ENCODE peak calls at places on chromosome 4, in nine cellular contexts. One of them, this sample, is unnamed.

GRCh38 chr4:87838207-87838606 is 5.4 kb downstream of the MEPE start:
- DNase-seq in lower lobe of right lung: no peak
- DNase-seq in K562: peak; percentile 12
- DNase-seq in fibroblast of mammary gland: peak; percentile 33
- DNase-seq in brain microvascular endothelial cell: peak; percentile 31
- DNase-seq in esophagus muscularis mucosa: no peak
- DNase-seq in fibroblast of lung: no peak
- DNase-seq in mammary epithelial cell: no peak
- DNase-seq in kidney epithelial cell: no peak
- DNase-seq in this sample: no peak

GRCh38 chr4:123505457-123506310 is 109.1 kb downstream of the SPRY1 start:
- DNase-seq in lower lobe of right lung: peak; percentile 77
- DNase-seq in K562: peak; percentile 17
- DNase-seq in fibroblast of mammary gland: peak; percentile 60
- DNase-seq in brain microvascular endothelial cell: peak; percentile 48
- DNase-seq in esophagus muscularis mucosa: no peak
- DNase-seq in fibroblast of lung: peak; percentile 79
- DNase-seq in mammary epithelial cell: no peak
- DNase-seq in kidney epithelial cell: peak; percentile 55
- DNase-seq in this sample: peak; percentile 59

GRCh38 chr4:143084566-143084965 is 100.2 kb upstream of the USP38 start:
- DNase-seq in lower lobe of right lung: no peak
- DNase-seq in K562: no peak
- DNase-seq in fibroblast of mammary gland: no peak
- DNase-seq in brain microvascular endothelial cell: no peak
- DNase-seq in esophagus muscularis mucosa: no peak
- DNase-seq in fibroblast of lung: peak; percentile 6
- DNase-seq in mammary epithelial cell: no peak
- DNase-seq in kidney epithelial cell: peak; percentile 1
- DNase-seq in this sample: no peak

GRCh38 chr4:107896158-107896645 is 35.1 kb upstream of the CYP2U1 start:
- DNase-seq in lower lobe of right lung: no peak
- DNase-seq in K562: no peak
- DNase-seq in fibroblast of mammary gland: peak; percentile 97
- DNase-seq in brain microvascular endothelial cell: peak; percentile 94
- DNase-seq in esophagus muscularis mucosa: no peak
- DNase-seq in fibroblast of lung: peak; percentile 100
- DNase-seq in mammary epithelial cell: peak; percentile 98
- DNase-seq in kidney epithelial cell: peak; percentile 99
- DNase-seq in this sample: peak; percentile 97

GRCh38 chr4:187204389-187204920 is 480.8 kb upstream of the FAT1 start:
- DNase-seq in lower lobe of right lung: no peak
- DNase-seq in K562: no peak
- DNase-seq in fibroblast of mammary gland: no peak
- DNase-seq in brain microvascular endothelial cell: peak; percentile 14
- DNase-seq in esophagus muscularis mucosa: no peak
- DNase-seq in fibroblast of lung: peak; percentile 15
- DNase-seq in mammary epithelial cell: peak; percentile 40
- DNase-seq in kidney epithelial cell: no peak
- DNase-seq in this sample: no peak

GRCh38 chr4:6198278-6198677 is 2.1 kb downstream of the JAKMIP1 start:
- DNase-seq in lower lobe of right lung: no peak
- DNase-seq in K562: no peak
- DNase-seq in fibroblast of mammary gland: no peak
- DNase-seq in brain microvascular endothelial cell: no peak
- DNase-seq in esophagus muscularis mucosa: no peak
- DNase-seq in fibroblast of lung: no peak
- DNase-seq in mammary epithelial cell: no peak
- DNase-seq in kidney epithelial cell: no peak
- DNase-seq in this sample: no peak

GRCh38 chr4:87540176-87541058 is 11.2 kb upstream of the SPARCL1 start:
- DNase-seq in lower lobe of right lung: no peak
- DNase-seq in K562: no peak
- DNase-seq in fibroblast of mammary gland: peak; percentile 93
- DNase-seq in brain microvascular endothelial cell: no peak
- DNase-seq in esophagus muscularis mucosa: peak; percentile 92
- DNase-seq in fibroblast of lung: peak; percentile 44
- DNase-seq in mammary epithelial cell: no peak
- DNase-seq in kidney epithelial cell: no peak
- DNase-seq in this sample: peak; percentile 94

GRCh38 chr4:22999419-22999818 is 306.7 kb downstream of the GBA3 start:
- DNase-seq in lower lobe of right lung: no peak
- DNase-seq in K562: no peak
- DNase-seq in fibroblast of mammary gland: no peak
- DNase-seq in brain microvascular endothelial cell: no peak
- DNase-seq in esophagus muscularis mucosa: no peak
- DNase-seq in fibroblast of lung: peak; percentile 40
- DNase-seq in mammary epithelial cell: no peak
- DNase-seq in kidney epithelial cell: no peak
- DNase-seq in this sample: no peak

GRCh38 chr4:101020956-101021355 is 326.4 kb downstream of the PPP3CA start:
- DNase-seq in lower lobe of right lung: no peak
- DNase-seq in K562: no peak
- DNase-seq in fibroblast of mammary gland: peak; percentile 63
- DNase-seq in brain microvascular endothelial cell: peak; percentile 32
- DNase-seq in esophagus muscularis mucosa: no peak
- DNase-seq in fibroblast of lung: peak; percentile 81
- DNase-seq in mammary epithelial cell: peak; percentile 66
- DNase-seq in kidney epithelial cell: no peak
- DNase-seq in this sample: peak; percentile 63

GRCh38 chr4:74402692-74403460 is 37.9 kb downstream of the EREG start:
- DNase-seq in lower lobe of right lung: no peak
- DNase-seq in K562: no peak
- DNase-seq in fibroblast of mammary gland: no peak
- DNase-seq in brain microvascular endothelial cell: no peak
- DNase-seq in esophagus muscularis mucosa: no peak
- DNase-seq in fibroblast of lung: no peak
- DNase-seq in mammary epithelial cell: no peak
- DNase-seq in kidney epithelial cell: no peak
- DNase-seq in this sample: no peak

GRCh38 chr4:120829113-120829831 is 93.3 kb downstream of the PRDM5 start:
- DNase-seq in lower lobe of right lung: no peak
- DNase-seq in K562: no peak
- DNase-seq in fibroblast of mammary gland: peak; percentile 66
- DNase-seq in brain microvascular endothelial cell: no peak
- DNase-seq in esophagus muscularis mucosa: no peak
- DNase-seq in fibroblast of lung: no peak
- DNase-seq in mammary epithelial cell: no peak
- DNase-seq in kidney epithelial cell: no peak
- DNase-seq in this sample: peak; percentile 38

GRCh38 chr4:95141376-95141775 is 383.6 kb downstream of the BMPR1B start:
- DNase-seq in lower lobe of right lung: no peak
- DNase-seq in K562: no peak
- DNase-seq in fibroblast of mammary gland: peak; percentile 43
- DNase-seq in brain microvascular endothelial cell: no peak
- DNase-seq in esophagus muscularis mucosa: no peak
- DNase-seq in fibroblast of lung: no peak
- DNase-seq in mammary epithelial cell: no peak
- DNase-seq in kidney epithelial cell: no peak
- DNase-seq in this sample: no peak

GRCh38 chr4:156547439-156547838 is 424.2 kb downstream of the PDGFC start:
- DNase-seq in lower lobe of right lung: no peak
- DNase-seq in K562: no peak
- DNase-seq in fibroblast of mammary gland: peak; percentile 95
- DNase-seq in brain microvascular endothelial cell: peak; percentile 86
- DNase-seq in esophagus muscularis mucosa: no peak
- DNase-seq in fibroblast of lung: peak; percentile 98
- DNase-seq in mammary epithelial cell: peak; percentile 73
- DNase-seq in kidney epithelial cell: peak; percentile 88
- DNase-seq in this sample: peak; percentile 93

DNA sequence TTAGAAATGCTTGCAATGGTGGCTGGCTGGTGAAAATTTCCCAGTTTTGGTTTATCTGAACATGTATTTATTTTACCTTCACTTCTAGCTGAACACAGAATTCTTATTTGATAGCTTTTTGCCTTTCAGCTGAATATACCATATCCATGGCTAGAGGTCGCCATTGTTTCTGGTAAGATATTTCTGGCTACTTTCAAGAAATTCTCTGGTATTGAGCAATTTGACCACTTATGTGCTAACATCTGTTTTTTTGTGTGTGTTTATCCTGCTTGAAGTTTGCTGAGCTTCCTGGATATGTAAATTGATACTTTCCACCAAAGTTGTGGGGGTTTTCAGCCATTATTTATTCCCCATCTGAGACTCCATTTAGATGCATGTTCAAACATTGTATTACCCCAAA is 75.4 kb downstream of the FBXW7 start:
- DNase-seq in lower lobe of right lung: no peak
- DNase-seq in K562: no peak
- DNase-seq in fibroblast of mammary gland: peak; percentile 86
- DNase-seq in brain microvascular endothelial cell: peak; percentile 42
- DNase-seq in esophagus muscularis mucosa: no peak
- DNase-seq in fibroblast of lung: peak; percentile 55
- DNase-seq in mammary epithelial cell: peak; percentile 14
- DNase-seq in kidney epithelial cell: peak; percentile 37
- DNase-seq in this sample: peak; percentile 84
- TF ChIP-seq CTCF in lower lobe of right lung: no peak
- TF ChIP-seq CTCF in K562: peak; percentile 55
- TF ChIP-seq CTCF in fibroblast of mammary gland: peak; percentile 48
- TF ChIP-seq CTCF in brain microvascular endothelial cell: no peak
- TF ChIP-seq CTCF in esophagus muscularis mucosa: no peak
- TF ChIP-seq CTCF in fibroblast of lung: peak; percentile 40
- TF ChIP-seq CTCF in mammary epithelial cell: no peak
- TF ChIP-seq CTCF in kidney epithelial cell: peak; percentile 26
- TF ChIP-seq CTCF in this sample: peak; percentile 38

DNA sequence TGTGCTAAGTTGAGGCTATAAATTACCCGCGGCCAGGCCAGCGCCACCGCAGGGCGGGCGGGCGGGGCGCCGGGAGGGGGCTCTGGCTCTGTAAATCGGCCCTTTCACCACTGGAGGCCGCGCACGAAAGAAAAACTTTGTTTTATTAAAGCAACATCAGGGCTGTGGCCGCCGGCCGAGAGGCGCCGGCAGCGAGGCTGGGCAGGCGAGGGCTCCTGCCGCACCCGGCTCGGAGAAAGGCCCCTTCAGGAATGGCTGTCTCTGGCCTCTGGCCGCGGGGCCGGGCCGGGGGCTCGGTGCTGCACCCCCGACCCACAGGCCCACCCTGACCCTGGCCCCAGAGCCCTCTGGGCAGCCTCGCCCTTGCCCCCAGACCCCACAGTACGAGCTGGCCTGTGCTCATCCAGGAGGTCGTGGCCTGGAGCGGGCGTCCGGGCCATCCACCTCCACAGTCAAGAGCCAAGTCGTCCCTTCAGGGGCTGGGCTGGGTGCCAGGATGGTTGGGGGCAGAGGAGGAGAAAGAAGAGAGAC is 29.5 kb upstream of the FGFR3 start:
- DNase-seq in lower lobe of right lung: no peak
- DNase-seq in K562: peak; percentile 85
- DNase-seq in fibroblast of mammary gland: peak; percentile 41
- DNase-seq in brain microvascular endothelial cell: peak; percentile 25
- DNase-seq in esophagus muscularis mucosa: no peak
- DNase-seq in fibroblast of lung: peak; percentile 42
- DNase-seq in mammary epithelial cell: no peak
- DNase-seq in kidney epithelial cell: no peak
- DNase-seq in this sample: peak; percentile 54
- H3K4me3 ChIP-seq in lower lobe of right lung: peak overlapping the region; percentile 36
- H3K4me3 ChIP-seq in K562: no peak overlapping the region
- H3K4me3 ChIP-seq in fibroblast of mammary gland: no peak overlapping the region
- H3K4me3 ChIP-seq in brain microvascular endothelial cell: peak overlapping the region; percentile 5
- H3K4me3 ChIP-seq in esophagus muscularis mucosa: peak overlapping the region; percentile 42
- H3K4me3 ChIP-seq in fibroblast of lung: no peak overlapping the region
- H3K4me3 ChIP-seq in mammary epithelial cell: no peak overlapping the region
- H3K4me3 ChIP-seq in kidney epithelial cell: no peak overlapping the region
- H3K4me3 ChIP-seq in this sample: peak overlapping the region; percentile 14

GRCh38 chr4:140012688-140013087 is 141.3 kb downstream of the MAML3 start:
- DNase-seq in lower lobe of right lung: peak; percentile 54
- DNase-seq in K562: peak; percentile 26
- DNase-seq in fibroblast of mammary gland: peak; percentile 86
- DNase-seq in brain microvascular endothelial cell: peak; percentile 89
- DNase-seq in esophagus muscularis mucosa: no peak
- DNase-seq in fibroblast of lung: peak; percentile 79
- DNase-seq in mammary epithelial cell: peak; percentile 71
- DNase-seq in kidney epithelial cell: peak; percentile 21
- DNase-seq in this sample: peak; percentile 70
- TF ChIP-seq CTCF in lower lobe of right lung: peak; percentile 67
- TF ChIP-seq CTCF in K562: peak; percentile 62
- TF ChIP-seq CTCF in fibroblast of mammary gland: peak; percentile 67
- TF ChIP-seq CTCF in brain microvascular endothelial cell: peak; percentile 85
- TF ChIP-seq CTCF in esophagus muscularis mucosa: peak; percentile 62
- TF ChIP-seq CTCF in fibroblast of lung: peak; percentile 77
- TF ChIP-seq CTCF in mammary epithelial cell: peak; percentile 64
- TF ChIP-seq CTCF in kidney epithelial cell: peak; percentile 62
- TF ChIP-seq CTCF in this sample: peak; percentile 53

DNA sequence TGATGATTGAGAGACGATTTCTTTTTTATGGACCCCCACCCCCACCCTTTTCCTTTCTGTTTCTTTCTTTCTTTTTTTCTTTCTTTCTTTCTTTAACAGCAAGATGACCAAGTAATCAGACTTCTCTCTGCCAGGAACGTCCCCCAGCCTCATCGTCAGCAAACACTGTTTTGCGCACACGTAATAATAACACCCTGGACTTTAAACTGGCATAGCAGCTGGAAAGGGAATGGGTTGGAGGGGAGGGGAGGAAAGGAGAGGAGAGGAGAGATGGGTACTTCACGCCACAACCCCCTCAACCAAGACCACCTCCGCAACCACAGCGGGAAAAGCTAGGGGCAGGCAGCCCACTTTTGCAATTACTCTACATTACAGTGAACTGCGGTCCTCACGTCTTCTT is 1.1 kb downstream of the GABRA2 start:
- DNase-seq in lower lobe of right lung: no peak
- DNase-seq in K562: no peak
- DNase-seq in fibroblast of mammary gland: no peak
- DNase-seq in brain microvascular endothelial cell: no peak
- DNase-seq in esophagus muscularis mucosa: no peak
- DNase-seq in fibroblast of lung: no peak
- DNase-seq in mammary epithelial cell: no peak
- DNase-seq in kidney epithelial cell: no peak
- DNase-seq in this sample: no peak
- H3K4me3 ChIP-seq in lower lobe of right lung: peak overlapping the region; percentile 17
- H3K4me3 ChIP-seq in K562: no peak overlapping the region
- H3K4me3 ChIP-seq in fibroblast of mammary gland: no peak overlapping the region
- H3K4me3 ChIP-seq in brain microvascular endothelial cell: no peak overlapping the region
- H3K4me3 ChIP-seq in esophagus muscularis mucosa: peak overlapping the region; percentile 49
- H3K4me3 ChIP-seq in fibroblast of lung: no peak overlapping the region
- H3K4me3 ChIP-seq in mammary epithelial cell: no peak overlapping the region
- H3K4me3 ChIP-seq in kidney epithelial cell: no peak overlapping the region
- H3K4me3 ChIP-seq in this sample: no peak overlapping the region

GRCh38 chr4:69888336-69888735 is 28.4 kb upstream of the SULT1E1 start:
- DNase-seq in lower lobe of right lung: no peak
- DNase-seq in K562: no peak
- DNase-seq in fibroblast of mammary gland: no peak
- DNase-seq in brain microvascular endothelial cell: peak; percentile 16
- DNase-seq in esophagus muscularis mucosa: no peak
- DNase-seq in fibroblast of lung: peak; percentile 37
- DNase-seq in mammary epithelial cell: peak; percentile 17
- DNase-seq in kidney epithelial cell: no peak
- DNase-seq in this sample: peak; percentile 49
- TF ChIP-seq CTCF in lower lobe of right lung: no peak
- TF ChIP-seq CTCF in K562: no peak
- TF ChIP-seq CTCF in fibroblast of mammary gland: no peak
- TF ChIP-seq CTCF in brain microvascular endothelial cell: no peak
- TF ChIP-seq CTCF in esophagus muscularis mucosa: no peak
- TF ChIP-seq CTCF in fibroblast of lung: no peak
- TF ChIP-seq CTCF in mammary epithelial cell: no peak
- TF ChIP-seq CTCF in kidney epithelial cell: no peak
- TF ChIP-seq CTCF in this sample: no peak

GRCh38 chr4:71189471-71189870 is 149.3 kb upstream of the SLC4A4 start:
- DNase-seq in lower lobe of right lung: no peak
- DNase-seq in K562: no peak
- DNase-seq in fibroblast of mammary gland: no peak
- DNase-seq in brain microvascular endothelial cell: peak; percentile 74
- DNase-seq in esophagus muscularis mucosa: no peak
- DNase-seq in fibroblast of lung: peak; percentile 80
- DNase-seq in mammary epithelial cell: no peak
- DNase-seq in kidney epithelial cell: no peak
- DNase-seq in this sample: peak; percentile 50
- H3K4me3 ChIP-seq in lower lobe of right lung: peak overlapping the region; percentile 66
- H3K4me3 ChIP-seq in K562: no peak overlapping the region
- H3K4me3 ChIP-seq in fibroblast of mammary gland: no peak overlapping the region
- H3K4me3 ChIP-seq in brain microvascular endothelial cell: no peak overlapping the region
- H3K4me3 ChIP-seq in esophagus muscularis mucosa: no peak overlapping the region
- H3K4me3 ChIP-seq in fibroblast of lung: peak overlapping the region; percentile 81
- H3K4me3 ChIP-seq in mammary epithelial cell: no peak overlapping the region
- H3K4me3 ChIP-seq in kidney epithelial cell: no peak overlapping the region
- H3K4me3 ChIP-seq in this sample: no peak overlapping the region

This sample was measured in fibroblast of the aortic adventitia.